ENCODE peak calls at places on chromosomes 5 and 9, in seven cellular contexts. One of them, this sample, is unnamed.

GRCh38 chr9:28688172-28688571 is 1114.9 kb upstream of the C9orf72 start:
- DNase-seq in dorsolateral prefrontal cortex: no peak
- DNase-seq in fibroblast of the aortic adventitia: no peak
- DNase-seq in GM10248: no peak
- DNase-seq in fibroblast of mammary gland: no peak
- DNase-seq in MCF 10A: peak; percentile 2
- DNase-seq in neural progenitor cell: peak; percentile 70
- DNase-seq in this sample: no peak

GRCh38 chr9:87662808-87663528 is 63.0 kb upstream of the CTSL start:
- DNase-seq in dorsolateral prefrontal cortex: peak; percentile 81
- DNase-seq in fibroblast of the aortic adventitia: peak; percentile 74
- DNase-seq in GM10248: peak; percentile 76
- DNase-seq in fibroblast of mammary gland: peak; percentile 72
- DNase-seq in MCF 10A: peak; percentile 84
- DNase-seq in neural progenitor cell: peak; percentile 81
- DNase-seq in this sample: peak; percentile 80

GRCh38 chr9:14198544-14199510 is 115.1 kb downstream of the NFIB start:
- DNase-seq in dorsolateral prefrontal cortex: peak; percentile 55
- DNase-seq in fibroblast of the aortic adventitia: peak; percentile 84
- DNase-seq in GM10248: no peak
- DNase-seq in fibroblast of mammary gland: peak; percentile 79
- DNase-seq in MCF 10A: peak; percentile 72
- DNase-seq in neural progenitor cell: peak; percentile 49
- DNase-seq in this sample: no peak

GRCh38 chr5:4868140-4868735 is 271.9 kb upstream of the ADAMTS16 start:
- DNase-seq in dorsolateral prefrontal cortex: peak; percentile 67
- DNase-seq in fibroblast of the aortic adventitia: peak; percentile 43
- DNase-seq in GM10248: peak; percentile 70
- DNase-seq in fibroblast of mammary gland: peak; percentile 39
- DNase-seq in MCF 10A: peak; percentile 71
- DNase-seq in neural progenitor cell: peak; percentile 79
- DNase-seq in this sample: peak; percentile 20

GRCh38 chr5:164214698-164215097 is 709.3 kb downstream of the MAT2B start:
- DNase-seq in dorsolateral prefrontal cortex: no peak
- DNase-seq in fibroblast of the aortic adventitia: no peak
- DNase-seq in GM10248: no peak
- DNase-seq in fibroblast of mammary gland: peak; percentile 36
- DNase-seq in MCF 10A: no peak
- DNase-seq in neural progenitor cell: no peak
- DNase-seq in this sample: no peak

GRCh38 chr5:33261305-33261704 is 179.5 kb upstream of the TARS1 start:
- DNase-seq in dorsolateral prefrontal cortex: no peak
- DNase-seq in fibroblast of the aortic adventitia: peak; percentile 73
- DNase-seq in GM10248: no peak
- DNase-seq in fibroblast of mammary gland: peak; percentile 86
- DNase-seq in MCF 10A: peak; percentile 24
- DNase-seq in neural progenitor cell: no peak
- DNase-seq in this sample: no peak

GRCh38 chr5:127832057-127832456 is 128.9 kb downstream of the CCDC192 start:
- DNase-seq in dorsolateral prefrontal cortex: no peak
- DNase-seq in fibroblast of the aortic adventitia: no peak
- DNase-seq in GM10248: no peak
- DNase-seq in fibroblast of mammary gland: no peak
- DNase-seq in MCF 10A: no peak
- DNase-seq in neural progenitor cell: no peak
- DNase-seq in this sample: no peak

GRCh38 chr5:153659337-153659736 is 168.9 kb downstream of the GRIA1 start:
- DNase-seq in dorsolateral prefrontal cortex: no peak
- DNase-seq in fibroblast of the aortic adventitia: peak; percentile 83
- DNase-seq in GM10248: no peak
- DNase-seq in fibroblast of mammary gland: peak; percentile 80
- DNase-seq in MCF 10A: no peak
- DNase-seq in neural progenitor cell: no peak
- DNase-seq in this sample: peak; percentile 73

GRCh38 chr5:10735569-10736255 is 25.3 kb downstream of the DAP start:
- DNase-seq in dorsolateral prefrontal cortex: no peak
- DNase-seq in fibroblast of the aortic adventitia: no peak
- DNase-seq in GM10248: peak; percentile 62
- DNase-seq in fibroblast of mammary gland: no peak
- DNase-seq in MCF 10A: no peak
- DNase-seq in neural progenitor cell: no peak
- DNase-seq in this sample: peak; percentile 11

GRCh38 chr9:118959366-118959765 is 409.9 kb downstream of the BRINP1 start:
- DNase-seq in dorsolateral prefrontal cortex: no peak
- DNase-seq in fibroblast of the aortic adventitia: no peak
- DNase-seq in GM10248: no peak
- DNase-seq in fibroblast of mammary gland: no peak
- DNase-seq in MCF 10A: no peak
- DNase-seq in neural progenitor cell: no peak
- DNase-seq in this sample: no peak

GRCh38 chr5:141441571-141442170 is 11.4 kb downstream of the PCDHGA12 start:
- DNase-seq in dorsolateral prefrontal cortex: no peak
- DNase-seq in fibroblast of the aortic adventitia: no peak
- DNase-seq in GM10248: no peak
- DNase-seq in fibroblast of mammary gland: no peak
- DNase-seq in MCF 10A: no peak
- DNase-seq in neural progenitor cell: no peak
- DNase-seq in this sample: no peak

GRCh38 chr5:669111-669841 is 23.9 kb downstream of the TPPP start:
- DNase-seq in dorsolateral prefrontal cortex: peak; percentile 94
- DNase-seq in fibroblast of the aortic adventitia: no peak
- DNase-seq in GM10248: peak; percentile 58
- DNase-seq in fibroblast of mammary gland: no peak
- DNase-seq in MCF 10A: no peak
- DNase-seq in neural progenitor cell: peak; percentile 68
- DNase-seq in this sample: peak; percentile 57

GRCh38 chr5:53944981-53945380 is 365.4 kb downstream of the ARL15 start:
- DNase-seq in dorsolateral prefrontal cortex: no peak
- DNase-seq in fibroblast of the aortic adventitia: no peak
- DNase-seq in GM10248: no peak
- DNase-seq in fibroblast of mammary gland: peak; percentile 55
- DNase-seq in MCF 10A: no peak
- DNase-seq in neural progenitor cell: no peak
- DNase-seq in this sample: peak; percentile 14

GRCh38 chr5:5141011-5141599 is 975 bp downstream of the ADAMTS16 start:
- DNase-seq in dorsolateral prefrontal cortex: no peak
- DNase-seq in fibroblast of the aortic adventitia: no peak
- DNase-seq in GM10248: no peak
- DNase-seq in fibroblast of mammary gland: no peak
- DNase-seq in MCF 10A: no peak
- DNase-seq in neural progenitor cell: peak; percentile 21
- DNase-seq in this sample: no peak

GRCh38 chr5:80128129-80128528 is 93.0 kb downstream of the THBS4 start:
- DNase-seq in dorsolateral prefrontal cortex: no peak
- DNase-seq in fibroblast of the aortic adventitia: peak; percentile 21
- DNase-seq in GM10248: no peak
- DNase-seq in fibroblast of mammary gland: peak; percentile 19
- DNase-seq in MCF 10A: no peak
- DNase-seq in neural progenitor cell: no peak
- DNase-seq in this sample: peak; percentile 65

GRCh38 chr9:114512337-114512874 is 7.1 kb upstream of the WHRN start:
- DNase-seq in dorsolateral prefrontal cortex: no peak
- DNase-seq in fibroblast of the aortic adventitia: no peak
- DNase-seq in GM10248: no peak
- DNase-seq in fibroblast of mammary gland: no peak
- DNase-seq in MCF 10A: no peak
- DNase-seq in neural progenitor cell: no peak
- DNase-seq in this sample: no peak

GRCh38 chr9:112158629-112159228 is 16.4 kb downstream of the SUSD1 start:
- DNase-seq in dorsolateral prefrontal cortex: no peak
- DNase-seq in fibroblast of the aortic adventitia: no peak
- DNase-seq in GM10248: no peak
- DNase-seq in fibroblast of mammary gland: no peak
- DNase-seq in MCF 10A: no peak
- DNase-seq in neural progenitor cell: no peak
- DNase-seq in this sample: no peak

GRCh38 chr9:136826703-136827582 is 15.3 kb upstream of the AJM1 start:
- DNase-seq in dorsolateral prefrontal cortex: no peak
- DNase-seq in fibroblast of the aortic adventitia: no peak
- DNase-seq in GM10248: peak; percentile 7
- DNase-seq in fibroblast of mammary gland: no peak
- DNase-seq in MCF 10A: no peak
- DNase-seq in neural progenitor cell: no peak
- DNase-seq in this sample: no peak

GRCh38 chr5:38284378-38284777 is 26.0 kb downstream of the EGFLAM start:
- DNase-seq in dorsolateral prefrontal cortex: no peak
- DNase-seq in fibroblast of the aortic adventitia: no peak
- DNase-seq in GM10248: no peak
- DNase-seq in fibroblast of mammary gland: no peak
- DNase-seq in MCF 10A: no peak
- DNase-seq in neural progenitor cell: peak; percentile 11
- DNase-seq in this sample: no peak

DNA sequence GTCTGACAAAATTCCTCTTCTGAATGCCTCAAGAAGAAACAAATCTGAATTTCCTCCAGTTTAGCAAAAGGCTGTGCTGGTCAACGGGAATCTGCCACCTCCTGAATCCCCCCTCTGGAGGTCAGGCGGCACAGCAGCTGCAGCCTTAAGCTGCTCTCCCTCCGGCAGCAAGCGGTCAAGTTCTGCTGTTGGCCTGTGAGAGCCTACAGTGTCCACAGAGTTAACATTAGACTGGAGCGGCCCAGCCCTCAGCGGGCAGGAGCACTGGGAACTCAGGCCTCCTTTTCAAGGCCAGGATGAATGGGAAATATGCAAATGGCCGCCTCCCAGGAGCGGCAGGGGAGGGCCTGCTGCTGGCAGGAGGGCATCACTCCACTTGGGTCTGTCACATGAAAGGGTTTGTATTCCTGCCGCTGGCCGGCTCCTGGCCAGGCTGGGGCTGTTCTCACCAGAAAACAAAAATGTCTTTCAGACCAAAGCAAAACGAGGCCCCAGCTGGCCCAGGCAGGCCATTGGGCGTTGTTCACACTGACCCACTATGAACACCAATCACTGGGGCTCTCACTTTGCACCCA is 8.2 kb downstream of the ACSL6 start:
- DNase-seq in dorsolateral prefrontal cortex: peak; percentile 93
- DNase-seq in fibroblast of the aortic adventitia: peak; percentile 16
- DNase-seq in GM10248: no peak
- DNase-seq in fibroblast of mammary gland: no peak
- DNase-seq in MCF 10A: no peak
- DNase-seq in neural progenitor cell: peak; percentile 76
- DNase-seq in this sample: peak; percentile 75
- TF ChIP-seq CTCF in dorsolateral prefrontal cortex: no peak
- TF ChIP-seq CTCF in fibroblast of the aortic adventitia: peak; percentile 36
- TF ChIP-seq CTCF in GM10248: no peak
- TF ChIP-seq CTCF in fibroblast of mammary gland: no peak
- TF ChIP-seq CTCF in MCF 10A: no peak
- TF ChIP-seq CTCF in neural progenitor cell: peak; percentile 27
- TF ChIP-seq CTCF in this sample: peak; percentile 37

GRCh38 chr9:109776391-109776790 is 3.6 kb upstream of the PALM2AKAP2 start:
- DNase-seq in dorsolateral prefrontal cortex: no peak
- DNase-seq in fibroblast of the aortic adventitia: no peak
- DNase-seq in GM10248: no peak
- DNase-seq in fibroblast of mammary gland: no peak
- DNase-seq in MCF 10A: peak; percentile 74
- DNase-seq in neural progenitor cell: no peak
- DNase-seq in this sample: no peak

GRCh38 chr9:109779711-109780452 is at the start of gene PALM2AKAP2:
- DNase-seq in dorsolateral prefrontal cortex: peak; percentile 81
- DNase-seq in fibroblast of the aortic adventitia: peak; percentile 46
- DNase-seq in GM10248: no peak
- DNase-seq in fibroblast of mammary gland: peak; percentile 54
- DNase-seq in MCF 10A: peak; percentile 60
- DNase-seq in neural progenitor cell: peak; percentile 93
- DNase-seq in this sample: peak; percentile 77

GRCh38 chr9:109781541-109782197 is 1.7 kb downstream of the PALM2AKAP2 start:
- DNase-seq in dorsolateral prefrontal cortex: no peak
- DNase-seq in fibroblast of the aortic adventitia: peak; percentile 34
- DNase-seq in GM10248: no peak
- DNase-seq in fibroblast of mammary gland: peak; percentile 31
- DNase-seq in MCF 10A: no peak
- DNase-seq in neural progenitor cell: no peak
- DNase-seq in this sample: no peak

GRCh38 chr9:109781086-109781485 is 1.1 kb downstream of the PALM2AKAP2 start:
- DNase-seq in dorsolateral prefrontal cortex: no peak
- DNase-seq in fibroblast of the aortic adventitia: peak; percentile 45
- DNase-seq in GM10248: no peak
- DNase-seq in fibroblast of mammary gland: peak; percentile 49
- DNase-seq in MCF 10A: no peak
- DNase-seq in neural progenitor cell: no peak
- DNase-seq in this sample: peak; percentile 25

DNA sequence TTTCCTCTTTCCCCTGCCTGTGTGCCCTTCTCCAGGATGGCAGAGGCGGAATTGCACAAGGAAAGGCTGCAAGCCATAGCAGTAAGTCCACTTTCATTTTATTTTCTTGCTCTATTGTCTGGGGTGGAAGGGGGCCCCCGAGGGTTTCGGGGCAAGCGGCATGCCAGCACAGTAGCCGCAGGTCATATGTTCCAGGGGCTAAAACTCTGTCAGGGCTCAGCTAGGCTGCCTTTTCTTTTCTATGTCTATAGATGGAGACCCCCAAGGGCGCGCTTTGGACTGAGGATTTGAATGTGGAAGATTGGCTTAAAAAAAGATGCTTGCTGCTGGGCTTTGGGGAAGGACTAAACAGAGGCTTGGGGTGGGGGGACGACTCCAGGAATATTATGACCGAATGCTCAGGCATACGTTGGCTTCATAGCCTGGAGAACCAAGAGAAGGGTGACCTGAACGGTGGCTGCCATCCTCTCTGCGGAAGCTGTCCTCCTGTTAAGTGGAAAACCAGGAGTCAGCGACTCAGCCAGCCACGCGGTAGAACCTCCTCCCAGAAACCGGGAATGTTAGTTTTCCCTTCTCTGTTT is 545 bp downstream of the PALM2AKAP2 start:
- DNase-seq in dorsolateral prefrontal cortex: no peak
- DNase-seq in fibroblast of the aortic adventitia: peak; percentile 37
- DNase-seq in GM10248: no peak
- DNase-seq in fibroblast of mammary gland: peak; percentile 33
- DNase-seq in MCF 10A: no peak
- DNase-seq in neural progenitor cell: peak; percentile 75
- DNase-seq in this sample: peak; percentile 21
- TF ChIP-seq CTCF in dorsolateral prefrontal cortex: no peak
- TF ChIP-seq CTCF in fibroblast of the aortic adventitia: no peak
- TF ChIP-seq CTCF in GM10248: no peak
- TF ChIP-seq CTCF in fibroblast of mammary gland: no peak
- TF ChIP-seq CTCF in MCF 10A: no peak
- TF ChIP-seq CTCF in neural progenitor cell: no peak
- TF ChIP-seq CTCF in this sample: no peak

DNA sequence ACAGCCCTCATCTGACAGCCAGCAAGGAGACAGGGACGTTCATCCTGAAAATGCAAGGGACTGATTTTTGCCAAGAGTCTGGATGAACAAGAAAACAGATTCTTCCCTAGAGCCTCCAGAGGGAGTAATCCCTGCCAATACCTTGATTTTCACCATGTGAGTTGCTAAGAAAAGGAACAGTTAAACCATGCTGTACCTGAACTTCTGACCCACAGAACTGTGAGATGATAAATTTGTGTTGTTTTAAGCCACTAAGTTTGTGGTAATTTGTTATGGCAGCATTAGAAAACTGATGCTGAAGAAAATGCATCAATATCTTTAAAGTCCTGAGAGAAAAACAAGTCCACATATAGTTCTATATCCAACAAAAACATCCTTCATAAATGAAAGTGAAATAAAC is 153.9 kb upstream of the ADAMTSL1 start:
- DNase-seq in dorsolateral prefrontal cortex: no peak
- DNase-seq in fibroblast of the aortic adventitia: peak; percentile 42
- DNase-seq in GM10248: no peak
- DNase-seq in fibroblast of mammary gland: peak; percentile 28
- DNase-seq in MCF 10A: no peak
- DNase-seq in neural progenitor cell: no peak
- DNase-seq in this sample: no peak
- TF ChIP-seq CTCF in dorsolateral prefrontal cortex: no peak
- TF ChIP-seq CTCF in fibroblast of the aortic adventitia: peak; percentile 32
- TF ChIP-seq CTCF in GM10248: no peak
- TF ChIP-seq CTCF in fibroblast of mammary gland: peak; percentile 25
- TF ChIP-seq CTCF in MCF 10A: no peak
- TF ChIP-seq CTCF in neural progenitor cell: no peak
- TF ChIP-seq CTCF in this sample: peak; percentile 20

GRCh38 chr5:173946353-173946752 is 42.6 kb upstream of the C5orf47 start:
- DNase-seq in dorsolateral prefrontal cortex: no peak
- DNase-seq in fibroblast of the aortic adventitia: no peak
- DNase-seq in GM10248: no peak
- DNase-seq in fibroblast of mammary gland: no peak
- DNase-seq in MCF 10A: no peak
- DNase-seq in neural progenitor cell: no peak
- DNase-seq in this sample: no peak
- TF ChIP-seq CTCF in dorsolateral prefrontal cortex: no peak
- TF ChIP-seq CTCF in fibroblast of the aortic adventitia: no peak
- TF ChIP-seq CTCF in GM10248: no peak
- TF ChIP-seq CTCF in fibroblast of mammary gland: no peak
- TF ChIP-seq CTCF in MCF 10A: no peak
- TF ChIP-seq CTCF in neural progenitor cell: no peak
- TF ChIP-seq CTCF in this sample: no peak